ENCODE peak calls at places on chromosomes 2 and 18, in seven cellular contexts. H is neural crest cell; X is BJ; E is ovary; B is cardiac fibroblast; C is CD4-positive, alpha-beta T cell; A is cardiac muscle cell. K is an unnamed sample.

GRCh38 chr18:59900222-59901128 is 679 bp downstream of the PMAIP1 start:
- DNase-seq in H (peak; percentile 20), X (no peak), E (no peak), B (peak; percentile 82), C (peak; percentile 57), A (peak; percentile 80), K (peak; percentile 58)

GRCh38 chr2:28080911-28081310 is 190.4 kb downstream of the BABAM2 start:
- DNase-seq in H (no peak), X (peak; percentile 49), E (peak; percentile 49), B (peak; percentile 90), C (no peak), A (peak; percentile 94), K (no peak)

GRCh38 chr18:8142932-8143331 is 466.3 kb upstream of the RAB12 start:
- DNase-seq in H (no peak), X (no peak), E (no peak), B (no peak), C (no peak), A (no peak), K (no peak)

GRCh38 chr2:40281021-40281940 is 170.6 kb downstream of the SLC8A1 start:
- DNase-seq in H (no peak), X (peak; percentile 89), E (no peak), B (peak; percentile 84), C (no peak), A (peak; percentile 69), K (no peak)

GRCh38 chr2:164561416-164561815 is 59.9 kb downstream of the GRB14 start:
- DNase-seq in H (no peak), X (no peak), E (no peak), B (no peak), C (no peak), A (no peak), K (no peak)

GRCh38 chr18:10057808-10058791 is 144.3 kb downstream of the VAPA start:
- DNase-seq in H (no peak), X (peak; percentile 73), E (no peak), B (peak; percentile 94), C (no peak), A (peak; percentile 87), K (no peak)

GRCh38 chr2:72883356-72883962 is 3.7 kb upstream of the SPR start:
- DNase-seq in H (peak; percentile 68), X (no peak), E (peak; percentile 57), B (peak; percentile 56), C (no peak), A (peak; percentile 65), K (no peak)

GRCh38 chr2:112181571-112182290 is 43.5 kb downstream of the FBLN7 start:
- DNase-seq in H (no peak), X (no peak), E (no peak), B (no peak), C (peak; percentile 81), A (no peak), K (peak; percentile 88)

GRCh38 chr2:71534786-71535185 is 81.4 kb downstream of the DYSF start:
- DNase-seq in H (no peak), X (no peak), E (no peak), B (no peak), C (peak; percentile 22), A (no peak), K (no peak)

GRCh38 chr18:75216212-75216925 is 5.8 kb downstream of the TSHZ1 start:
- DNase-seq in H (no peak), X (no peak), E (no peak), B (no peak), C (no peak), A (no peak), K (no peak)

DNA sequence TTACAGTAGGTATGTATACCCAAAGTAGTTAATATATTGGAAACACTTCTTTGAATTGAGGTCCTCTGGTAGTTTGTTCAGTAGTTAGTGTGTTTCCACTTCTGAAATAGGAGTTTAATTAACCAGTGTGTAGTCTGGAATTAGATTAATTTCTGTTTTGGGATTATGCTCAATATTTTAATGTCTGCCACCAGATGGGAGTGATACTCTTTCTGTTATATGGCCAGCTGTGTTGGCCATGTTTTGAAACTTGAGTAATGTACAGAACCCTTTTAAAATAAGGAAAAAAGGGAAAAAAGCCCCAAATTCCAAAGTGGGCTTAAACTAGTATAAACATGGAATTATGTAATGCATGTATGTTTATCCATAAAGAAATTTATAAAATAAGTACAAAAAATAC is 147.7 kb downstream of the CTNNA2 start:
- DNase-seq in H (no peak), X (no peak), E (no peak), B (peak; percentile 5), C (no peak), A (no peak), K (no peak)
- TF ChIP-seq CTCF in H (no peak), X (peak; percentile 25), E (no peak), B (no peak), C (no peak), A (no peak), K (no peak)

DNA sequence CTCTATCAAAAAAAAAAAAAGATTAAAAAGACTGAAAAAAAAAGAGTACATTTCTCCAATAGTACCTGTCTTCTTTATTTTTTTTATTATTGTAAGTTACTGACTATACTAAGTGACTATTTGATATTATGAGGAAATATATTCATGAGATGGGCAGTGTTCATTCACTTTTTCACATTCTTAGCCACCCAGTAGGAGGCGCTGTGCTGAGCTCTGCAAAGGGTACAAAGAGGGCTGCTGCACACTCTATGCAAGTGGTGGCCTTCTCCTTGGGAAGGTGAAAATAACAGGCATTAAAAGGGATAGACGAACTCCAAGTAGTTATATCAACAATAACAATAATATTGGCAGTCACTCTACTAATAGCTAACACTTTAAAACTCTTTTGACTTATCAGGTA is 1034.9 kb upstream of the FANCL start:
- DNase-seq in H (no peak), X (no peak), E (no peak), B (no peak), C (no peak), A (no peak), K (no peak)
- TF ChIP-seq CTCF in H (peak; percentile 50), X (peak; percentile 25), E (no peak), B (no peak), C (no peak), A (no peak), K (no peak)

GRCh38 chr2:47214385-47214784 is 59.3 kb upstream of the STPG4 start:
- DNase-seq in H (no peak), X (no peak), E (no peak), B (no peak), C (no peak), A (no peak), K (no peak)
- TF ChIP-seq CTCF in H (no peak), X (no peak), E (no peak), B (no peak), C (no peak), A (no peak), K (no peak)

GRCh38 chr2:231181848-231182247 is 16.6 kb upstream of the ARMC9 start:
- DNase-seq in H (no peak), X (no peak), E (no peak), B (peak; percentile 89), C (no peak), A (peak; percentile 61), K (peak; percentile 90)
- TF ChIP-seq CTCF in H (no peak), X (no peak), E (no peak), B (no peak), C (no peak), A (no peak), K (no peak)

DNA sequence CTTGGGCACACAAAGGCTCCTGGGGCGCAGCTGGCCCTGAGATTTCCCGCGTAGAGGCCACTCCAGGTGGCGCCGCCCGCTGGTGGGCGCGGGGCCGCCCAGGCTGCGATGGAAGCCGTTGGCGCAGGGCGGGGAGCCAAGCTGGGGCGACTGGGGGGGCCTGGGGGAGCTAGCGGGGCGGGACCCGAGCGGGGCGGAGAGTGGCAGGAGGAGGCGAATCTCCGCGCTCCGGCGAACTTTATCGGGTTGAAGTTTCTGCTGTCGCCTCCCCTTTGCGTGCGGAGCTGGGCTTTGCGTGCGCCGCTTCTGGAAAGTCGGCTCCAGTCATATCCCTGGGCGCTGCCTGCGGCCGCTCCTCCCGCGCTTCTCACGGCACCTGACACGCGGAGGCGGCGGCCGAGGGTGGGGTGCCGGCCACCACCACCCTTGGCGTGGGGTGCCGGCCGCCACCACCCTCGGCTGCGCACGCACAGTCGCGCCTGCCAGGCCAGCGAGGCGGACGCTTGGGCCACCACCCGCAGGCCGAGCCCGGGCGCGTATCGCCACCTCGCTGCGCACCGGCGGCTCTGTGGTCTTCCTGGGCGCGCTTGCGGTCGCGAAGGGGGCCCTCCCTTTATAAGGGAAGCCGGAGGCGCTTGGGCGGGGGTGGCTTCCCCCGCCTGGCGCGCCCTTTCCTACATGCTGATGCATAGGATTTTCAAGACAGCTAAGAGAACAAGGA is 919 bp upstream of the CYP1B1 start:
- DNase-seq in H (peak; percentile 46), X (peak; percentile 66), E (peak; percentile 76), B (peak; percentile 90), C (no peak), A (peak; percentile 89), K (peak; percentile 96)
- TF ChIP-seq CTCF in H (peak; percentile 48), X (no peak), E (no peak), B (no peak), C (no peak), A (peak; percentile 40), K (no peak)

GRCh38 chr2:54109848-54110247 is 5.6 kb upstream of the ACYP2 start:
- DNase-seq in H (no peak), X (no peak), E (no peak), B (no peak), C (no peak), A (no peak), K (no peak)

GRCh38 chr2:54120950-54121349 is 5.5 kb downstream of the ACYP2 start:
- DNase-seq in H (no peak), X (no peak), E (no peak), B (no peak), C (no peak), A (no peak), K (no peak)

GRCh38 chr2:54114936-54115283 is 505 bp upstream of the ACYP2 start:
- DNase-seq in H (no peak), X (no peak), E (no peak), B (no peak), C (no peak), A (peak; percentile 3), K (no peak)

DNA sequence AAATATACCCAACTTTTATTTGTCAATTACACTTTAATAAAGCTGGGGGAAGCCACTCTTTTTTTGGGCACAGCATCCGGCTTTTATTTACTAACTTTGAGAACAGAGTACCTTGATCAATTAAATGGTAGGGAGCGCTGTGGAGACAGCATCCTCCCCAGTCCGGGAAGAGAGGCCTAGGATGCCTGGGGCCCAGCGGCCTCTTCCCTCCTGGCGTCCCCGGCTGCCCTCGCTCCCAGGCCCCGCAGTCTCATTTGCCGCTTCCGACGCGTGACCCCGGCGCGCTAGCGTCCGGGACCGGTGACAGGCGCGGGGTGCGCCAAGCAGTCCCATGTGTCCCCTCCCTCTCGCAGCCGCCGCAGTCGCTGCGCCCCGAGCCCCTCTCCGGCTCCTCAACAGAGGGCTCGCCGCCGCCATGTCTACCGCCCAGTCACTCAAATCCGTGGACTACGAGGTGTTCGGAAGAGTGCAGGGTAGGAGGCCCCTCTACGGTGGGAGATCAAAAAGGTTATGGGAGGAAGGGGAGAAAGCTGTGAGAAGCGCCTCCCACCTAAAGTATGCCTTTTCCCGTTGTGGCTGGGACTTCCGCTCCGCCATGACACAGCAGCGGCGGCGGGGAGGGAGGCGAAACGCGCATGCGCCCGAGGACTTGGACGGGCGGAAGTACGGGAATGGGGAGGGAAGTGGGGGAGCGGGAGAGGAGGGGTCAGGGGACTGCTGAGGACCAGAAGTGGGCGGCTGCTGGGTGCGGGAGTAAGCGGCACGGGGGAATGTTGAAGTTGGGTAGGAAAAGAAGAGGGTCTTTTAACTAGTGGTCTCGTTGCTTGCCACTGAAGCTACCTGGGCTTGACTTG is at the start of gene ACYP2:
- DNase-seq in H (peak; percentile 80), X (peak; percentile 63), E (peak; percentile 96), B (peak; percentile 97), C (peak; percentile 90), A (peak; percentile 98), K (peak; percentile 95)
- TF ChIP-seq CTCF in H (no peak), X (peak; percentile 49), E (peak; percentile 20), B (peak; percentile 2), C (peak; percentile 17), A (peak; percentile 43), K (peak; percentile 28)

GRCh38 chr2:214830794-214831346 is 21.4 kb upstream of the BARD1 start:
- DNase-seq in H (no peak), X (no peak), E (no peak), B (peak; percentile 60), C (no peak), A (peak; percentile 36), K (no peak)
- TF ChIP-seq CTCF in H (peak; percentile 44), X (peak; percentile 55), E (no peak), B (peak; percentile 52), C (peak; percentile 21), A (peak; percentile 53), K (peak; percentile 29)

K was measured in upper lobe of left lung.